ENCODE peak calls at places on chromosome 19, in four cellular contexts. E, F, Z and G are unnamed samples.

GRCh38 chr19:40822161-40822560 is 23.2 kb downstream of the EGLN2 start:
- DNase-seq in F (no peak), Z (no peak), E (no peak), G (no peak)

GRCh38 chr19:48796468-48797083 is 14.3 kb downstream of the BCAT2 start:
- DNase-seq in F (no peak), E (no peak), Z (no peak), G (no peak)

GRCh38 chr19:34317311-34317927 is 47.6 kb upstream of the GPI start:
- DNase-seq in E (no peak), Z (peak; percentile 32), F (no peak), G (no peak)

GRCh38 chr19:32373614-32374295 is 28.3 kb downstream of the ZNF507 start:
- DNase-seq in F (no peak), E (no peak), Z (peak; percentile 100), G (no peak)

GRCh38 chr19:7292950-7293794 is 1.0 kb downstream of the INSR start:
- DNase-seq in F (peak; percentile 50), E (no peak), Z (no peak), G (no peak)

GRCh38 chr19:49690656-49691242 is at the start of gene CPT1C:
- DNase-seq in F (peak; percentile 93), E (no peak), Z (peak; percentile 77), G (peak; percentile 53)

GRCh38 chr19:2575734-2576481 is 100.0 kb downstream of the GADD45B start:
- DNase-seq in F (no peak), E (no peak), Z (peak; percentile 96), G (no peak)

GRCh38 chr19:11480081-11480926 is 542 bp downstream of the ELAVL3 start:
- DNase-seq in E (no peak), Z (no peak), F (peak; percentile 78), G (no peak)

GRCh38 chr19:12801466-12802266 is at the start of the genes PRDX2 and THSD8:
- DNase-seq in E (peak; percentile 88), F (peak; percentile 88), Z (peak; percentile 72), G (peak; percentile 60)

GRCh38 chr19:15129856-15130580 is 22.8 kb downstream of the SYDE1 start:
- DNase-seq in Z (no peak), E (no peak), F (no peak), G (peak; percentile 55)

GRCh38 chr19:41696402-41697197 is 8.5 kb upstream of the CEACAM7 start:
- DNase-seq in Z (no peak), E (no peak), F (no peak), G (no peak)

GRCh38 chr19:47309038-47309437 is 623 bp upstream of the C5AR1 start:
- DNase-seq in F (no peak), E (no peak), Z (no peak), G (no peak)

GRCh38 chr19:28961772-28962500 is 251.0 kb downstream of the UQCRFS1 start:
- DNase-seq in Z (peak; percentile 38), E (no peak), F (no peak), G (no peak)

GRCh38 chr19:35790981-35791813 is 15.8 kb downstream of the ARHGAP33 start:
- DNase-seq in Z (no peak), F (no peak), E (no peak), G (no peak)

GRCh38 chr19:54256250-54257115 is 590 bp downstream of the LILRB5 start:
- DNase-seq in E (no peak), Z (no peak), F (no peak), G (no peak)

GRCh38 chr19:53812335-53812734 is 11.8 kb downstream of the NLRP12 start:
- DNase-seq in Z (no peak), E (no peak), F (no peak), G (no peak)

GRCh38 chr19:49801401-49801888 is 11.6 kb downstream of the FUZ start:
- DNase-seq in F (no peak), Z (no peak), E (no peak), G (no peak)

GRCh38 chr19:55640043-55640576 is 692 bp upstream of the ZNF580 start:
- DNase-seq in E (peak; percentile 74), F (peak; percentile 56), Z (peak; percentile 86), G (peak; percentile 76)

GRCh38 chr19:49109051-49109450 is 5.1 kb upstream of the LIN7B start:
- DNase-seq in Z (no peak), E (no peak), F (no peak), G (no peak)

GRCh38 chr19:22634450-22634827 is 315 bp downstream of the ZNF492 start:
- DNase-seq in E (no peak), Z (no peak), F (no peak), G (no peak)

GRCh38 chr19:10502524-10503001 is 593 bp downstream of the KEAP1 start:
- DNase-seq in F (peak; percentile 96), E (peak; percentile 95), Z (peak; percentile 84), G (peak; percentile 89)

GRCh38 chr19:13051581-13052165 is 51.0 kb downstream of the LYL1 start:
- DNase-seq in E (no peak), F (peak; percentile 83), Z (peak; percentile 51), G (peak; percentile 9)

GRCh38 chr19:3012522-3013260 is 16.4 kb downstream of the TLE2 start:
- DNase-seq in F (no peak), Z (no peak), E (no peak), G (no peak)

GRCh38 chr19:29448046-29448445 is 77.7 kb upstream of the VSTM2B start:
- DNase-seq in E (peak; percentile 17), F (no peak), Z (no peak), G (no peak)